ENCODE peak calls at places on chromosomes 4 and X, in eight cellular contexts. One of them, this sample, is unnamed.
A peak's percentile ranks its signal among the peaks of the same experiment; 100 is the strongest.

GRCh38 chrX:22629105-22629725 is 356.5 kb downstream of the CBLL2 start:
- DNase-seq in WTC11: no peak
- DNase-seq in BJ: no peak
- DNase-seq in PC-3: peak; percentile 64
- DNase-seq in ecto neural progenitor cell: no peak
- DNase-seq in HS-5: no peak
- DNase-seq in sigmoid colon: no peak
- DNase-seq in NCI-H774: no peak
- DNase-seq in this sample: no peak

GRCh38 chr4:61443813-61444510 is 243.8 kb downstream of the ADGRL3 start:
- DNase-seq in sigmoid colon: no peak
- DNase-seq in WTC11: no peak
- DNase-seq in PC-3: peak; percentile 82
- DNase-seq in NCI-H774: no peak
- DNase-seq in BJ: no peak
- DNase-seq in HS-5: peak; percentile 66
- DNase-seq in ecto neural progenitor cell: no peak
- DNase-seq in this sample: no peak

GRCh38 chr4:173420324-173420752 is 21.4 kb upstream of the SCRG1 start:
- DNase-seq in BJ: no peak
- DNase-seq in PC-3: peak; percentile 42
- DNase-seq in ecto neural progenitor cell: no peak
- DNase-seq in NCI-H774: no peak
- DNase-seq in WTC11: no peak
- DNase-seq in HS-5: no peak
- DNase-seq in sigmoid colon: no peak
- DNase-seq in this sample: no peak

GRCh38 chr4:104531390-104531789 is 36.7 kb upstream of the CXXC4 start:
- DNase-seq in HS-5: no peak
- DNase-seq in WTC11: no peak
- DNase-seq in ecto neural progenitor cell: no peak
- DNase-seq in PC-3: no peak
- DNase-seq in BJ: no peak
- DNase-seq in NCI-H774: no peak
- DNase-seq in sigmoid colon: no peak
- DNase-seq in this sample: no peak

GRCh38 chr4:7044415-7044930 is 1.3 kb downstream of the TADA2B start:
- DNase-seq in WTC11: no peak
- DNase-seq in BJ: no peak
- DNase-seq in NCI-H774: no peak
- DNase-seq in sigmoid colon: no peak
- DNase-seq in ecto neural progenitor cell: no peak
- DNase-seq in PC-3: no peak
- DNase-seq in HS-5: no peak
- DNase-seq in this sample: no peak

GRCh38 chr4:123819362-123820035 is 422.9 kb downstream of the SPRY1 start:
- DNase-seq in NCI-H774: no peak
- DNase-seq in PC-3: peak; percentile 52
- DNase-seq in WTC11: no peak
- DNase-seq in ecto neural progenitor cell: no peak
- DNase-seq in HS-5: no peak
- DNase-seq in sigmoid colon: no peak
- DNase-seq in BJ: no peak
- DNase-seq in this sample: no peak

GRCh38 chr4:4308800-4309441 is 18.9 kb downstream of the ZBTB49 start:
- DNase-seq in ecto neural progenitor cell: no peak
- DNase-seq in sigmoid colon: no peak
- DNase-seq in BJ: peak; percentile 18
- DNase-seq in NCI-H774: no peak
- DNase-seq in PC-3: no peak
- DNase-seq in HS-5: peak; percentile 70
- DNase-seq in WTC11: no peak
- DNase-seq in this sample: peak; percentile 25

GRCh38 chr4:30882995-30883675 is 163.0 kb downstream of the PCDH7 start:
- DNase-seq in NCI-H774: no peak
- DNase-seq in ecto neural progenitor cell: no peak
- DNase-seq in BJ: no peak
- DNase-seq in PC-3: no peak
- DNase-seq in sigmoid colon: no peak
- DNase-seq in WTC11: no peak
- DNase-seq in HS-5: no peak
- DNase-seq in this sample: no peak

GRCh38 chrX:140776320-140776719 is 66.8 kb downstream of the LINC00632 start:
- DNase-seq in ecto neural progenitor cell: no peak
- DNase-seq in WTC11: no peak
- DNase-seq in PC-3: no peak
- DNase-seq in HS-5: no peak
- DNase-seq in BJ: no peak
- DNase-seq in NCI-H774: no peak
- DNase-seq in sigmoid colon: no peak
- DNase-seq in this sample: no peak

GRCh38 chrX:47179221-47179927 is 14.3 kb upstream of the UBA1 start:
- DNase-seq in PC-3: peak; percentile 55
- DNase-seq in BJ: no peak
- DNase-seq in sigmoid colon: peak; percentile 79
- DNase-seq in NCI-H774: no peak
- DNase-seq in WTC11: no peak
- DNase-seq in HS-5: no peak
- DNase-seq in ecto neural progenitor cell: no peak
- DNase-seq in this sample: no peak

GRCh38 chr4:25101836-25102235 is 58.4 kb downstream of the SEPSECS start:
- DNase-seq in HS-5: no peak
- DNase-seq in WTC11: no peak
- DNase-seq in NCI-H774: no peak
- DNase-seq in sigmoid colon: no peak
- DNase-seq in BJ: no peak
- DNase-seq in PC-3: no peak
- DNase-seq in ecto neural progenitor cell: peak; percentile 11
- DNase-seq in this sample: no peak

GRCh38 chr4:147096667-147097604 is 151.3 kb upstream of the TTC29 start:
- DNase-seq in NCI-H774: no peak
- DNase-seq in WTC11: no peak
- DNase-seq in sigmoid colon: no peak
- DNase-seq in ecto neural progenitor cell: no peak
- DNase-seq in HS-5: peak; percentile 39
- DNase-seq in PC-3: peak; percentile 64
- DNase-seq in BJ: no peak
- DNase-seq in this sample: no peak

GRCh38 chr4:16686195-16686594 is 212.2 kb downstream of the LDB2 start:
- DNase-seq in NCI-H774: no peak
- DNase-seq in PC-3: peak; percentile 42
- DNase-seq in WTC11: no peak
- DNase-seq in ecto neural progenitor cell: no peak
- DNase-seq in BJ: peak; percentile 94
- DNase-seq in sigmoid colon: no peak
- DNase-seq in HS-5: peak; percentile 51
- DNase-seq in this sample: no peak

This sample was measured in sciatic nerve.